ENCODE peak calls at places on chromosome 3, in four cellular contexts. X is ovary, M is mesendoderm, W is fibroblast of lung. U is an unnamed sample.

GRCh38 chr3:10011644-10012043 is 14.6 kb upstream of the FANCD2 start:
- DNase-seq in X (no peak), M (no peak), W (peak), U (peak)

GRCh38 chr3:71201939-71202338 is 381.6 kb downstream of the FOXP1 start:
- DNase-seq in X (peak), M (peak), W (peak), U (no peak)

GRCh38 chr3:88123526-88123925 is 26.2 kb upstream of the C3orf38 start:
- DNase-seq in X (no peak), M (no peak), W (no peak), U (no peak)

GRCh38 chr3:159824341-159824740 is 164.3 kb upstream of the IL12A start:
- DNase-seq in X (no peak), M (no peak), W (peak), U (no peak)

GRCh38 chr3:101643861-101644613 is 32.9 kb downstream of the ZBTB11 start:
- DNase-seq in X (no peak), M (no peak), W (peak), U (no peak)

GRCh38 chr3:78999139-78999538 is 768.7 kb downstream of the ROBO1 start:
- DNase-seq in X (no peak), M (no peak), W (no peak), U (no peak)

GRCh38 chr3:66041828-66042227 is 3.1 kb upstream of the MAGI1 start:
- DNase-seq in X (no peak), M (no peak), W (no peak), U (no peak)

GRCh38 chr3:41241159-41241558 is 41.9 kb downstream of the CTNNB1 start:
- DNase-seq in X (no peak), M (no peak), W (no peak), U (no peak)

GRCh38 chr3:98180311-98180710 is 13.8 kb downstream of the OR5H15 start:
- DNase-seq in X (no peak), M (no peak), W (no peak), U (no peak)

GRCh38 chr3:41915353-41915752 is 46.5 kb downstream of the ULK4 start:
- DNase-seq in X (no peak), M (no peak), W (no peak), U (no peak)

GRCh38 chr3:200747-201146 is 4.2 kb downstream of the CHL1 start:
- DNase-seq in X (no peak), M (no peak), W (no peak), U (no peak)

GRCh38 chr3:61358364-61358763 is 107.1 kb upstream of the FHIT start:
- DNase-seq in X (peak), M (no peak), W (no peak), U (no peak)

GRCh38 chr3:43859766-43860165 is 169.0 kb downstream of the ABHD5 start:
- DNase-seq in X (no peak), M (no peak), W (no peak), U (no peak)

GRCh38 chr3:185820973-185821758 is 3.7 kb downstream of the IGF2BP2 start:
- DNase-seq in X (no peak), M (peak), W (peak), U (no peak)

GRCh38 chr3:39208463-39209055 is 16.2 kb upstream of the XIRP1 start:
- DNase-seq in X (peak), M (peak), W (peak), U (no peak)

GRCh38 chr3:140829796-140830195 is 111.8 kb upstream of the SLC25A36 start:
- DNase-seq in X (no peak), M (no peak), W (no peak), U (no peak)

GRCh38 chr3:13346481-13347389 is 73.4 kb downstream of the NUP210 start:
- DNase-seq in X (no peak), M (peak), W (no peak), U (no peak)

GRCh38 chr3:81443948-81444347 is 317.5 kb downstream of the GBE1 start:
- DNase-seq in X (no peak), M (no peak), W (peak), U (no peak)

GRCh38 chr3:36647423-36647853 is 116.9 kb downstream of the DCLK3 start:
- DNase-seq in X (no peak), M (no peak), W (peak), U (no peak)

GRCh38 chr3:101070260-101071121 is 77.3 kb upstream of the ABI3BP start:
- DNase-seq in X (no peak), M (peak), W (peak), U (no peak)

GRCh38 chr3:136350132-136350531 is 100.0 kb downstream of the PCCB start:
- DNase-seq in X (peak), M (no peak), W (peak), U (no peak)

GRCh38 chr3:64214697-64215018 is 10.6 kb downstream of the PRICKLE2 start:
- DNase-seq in X (peak), M (no peak), W (peak), U (no peak)

GRCh38 chr3:184250167-184250828 is 826 bp downstream of the EEF1AKMT4 start:
- DNase-seq in X (peak), M (peak), W (peak), U (no peak)

GRCh38 chr3:64140651-64141050 is 84.6 kb downstream of the PRICKLE2 start:
- DNase-seq in X (no peak), M (no peak), W (no peak), U (no peak)

GRCh38 chr3:5298453-5298852 is 110.9 kb downstream of the EDEM1 start:
- DNase-seq in X (no peak), M (no peak), W (no peak), U (no peak)

GRCh38 chr3:23821858-23822257 is 16.1 kb downstream of the UBE2E1 start:
- DNase-seq in X (no peak), M (no peak), W (no peak), U (no peak)
- H3K27ac ChIP-seq in X (no peak), M (no peak), W (no peak), U (no peak)

GRCh38 chr3:123679712-123680386 is 95.0 kb upstream of the HACD2 start:
- DNase-seq in X (no peak), M (no peak), W (no peak), U (no peak)
- H3K27ac ChIP-seq in X (no peak), M (no peak), W (no peak), U (peak)

GRCh38 chr3:152333928-152334327 is 65.2 kb downstream of the MBNL1 start:
- DNase-seq in X (no peak), M (no peak), W (no peak), U (no peak)
- H3K27ac ChIP-seq in X (no peak), M (no peak), W (no peak), U (peak)

GRCh38 chr3:156377266-156377665 is 177.7 kb downstream of the SSR3 start:
- DNase-seq in X (no peak), M (no peak), W (no peak), U (no peak)
- H3K27ac ChIP-seq in X (no peak), M (no peak), W (no peak), U (no peak)

DNA sequence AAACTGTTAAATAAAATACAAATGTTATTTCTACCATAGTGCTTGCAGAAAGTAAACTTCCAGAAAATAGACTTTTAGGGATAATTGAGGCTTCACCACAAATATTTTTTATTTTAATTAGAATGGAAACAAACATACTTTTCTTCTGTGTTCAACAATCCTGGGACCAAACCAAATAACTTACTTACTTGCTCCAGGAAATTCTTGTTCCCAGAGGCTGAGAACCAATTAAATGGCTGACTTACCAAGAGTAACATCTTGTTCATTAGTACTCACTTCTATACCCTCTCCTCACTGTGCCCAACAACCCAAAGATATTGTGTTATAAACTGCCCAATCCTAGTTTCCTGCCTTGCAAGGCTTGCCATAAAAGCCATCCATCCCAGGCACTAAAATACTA is 172.2 kb upstream of the PFN2 start:
- DNase-seq in X (no peak), M (no peak), W (peak), U (no peak)
- H3K27ac ChIP-seq in X (no peak), M (no peak), W (no peak), U (no peak)

DNA sequence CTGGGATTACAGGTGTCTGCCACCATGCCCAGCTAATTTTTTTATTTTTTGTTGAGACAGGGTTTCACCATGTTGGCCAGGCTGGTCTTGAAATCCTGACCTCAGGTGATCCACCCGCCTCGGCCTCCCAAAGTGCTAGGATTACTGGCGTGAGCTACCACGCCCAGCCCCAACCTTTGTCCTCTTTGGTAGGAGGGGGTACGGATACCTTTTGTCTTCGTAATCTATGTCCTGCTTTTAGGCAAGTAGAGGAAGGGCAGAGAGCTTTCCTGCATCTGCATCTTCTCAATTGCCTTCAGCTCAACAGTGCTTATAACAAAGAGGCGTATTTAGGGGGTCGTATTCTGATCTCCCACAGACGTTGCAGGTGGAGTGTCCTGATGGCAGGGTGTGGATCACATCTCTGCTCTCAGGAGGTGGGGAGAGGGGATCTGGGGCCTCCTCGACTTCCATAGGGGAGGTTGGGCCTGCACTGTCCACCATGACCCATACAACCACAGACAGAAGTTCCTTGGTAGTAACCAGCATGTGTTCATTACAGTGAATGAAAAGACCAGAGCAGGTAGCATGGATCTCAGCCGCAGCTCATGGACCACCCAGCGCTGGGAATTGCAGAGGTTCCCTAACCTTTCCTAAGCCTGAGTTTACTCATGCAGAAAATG is 21.4 kb upstream of the KCTD6 start:
- DNase-seq in X (no peak), M (no peak), W (no peak), U (no peak)
- H3K27ac ChIP-seq in X (no peak), M (no peak), W (no peak), U (no peak)

DNA sequence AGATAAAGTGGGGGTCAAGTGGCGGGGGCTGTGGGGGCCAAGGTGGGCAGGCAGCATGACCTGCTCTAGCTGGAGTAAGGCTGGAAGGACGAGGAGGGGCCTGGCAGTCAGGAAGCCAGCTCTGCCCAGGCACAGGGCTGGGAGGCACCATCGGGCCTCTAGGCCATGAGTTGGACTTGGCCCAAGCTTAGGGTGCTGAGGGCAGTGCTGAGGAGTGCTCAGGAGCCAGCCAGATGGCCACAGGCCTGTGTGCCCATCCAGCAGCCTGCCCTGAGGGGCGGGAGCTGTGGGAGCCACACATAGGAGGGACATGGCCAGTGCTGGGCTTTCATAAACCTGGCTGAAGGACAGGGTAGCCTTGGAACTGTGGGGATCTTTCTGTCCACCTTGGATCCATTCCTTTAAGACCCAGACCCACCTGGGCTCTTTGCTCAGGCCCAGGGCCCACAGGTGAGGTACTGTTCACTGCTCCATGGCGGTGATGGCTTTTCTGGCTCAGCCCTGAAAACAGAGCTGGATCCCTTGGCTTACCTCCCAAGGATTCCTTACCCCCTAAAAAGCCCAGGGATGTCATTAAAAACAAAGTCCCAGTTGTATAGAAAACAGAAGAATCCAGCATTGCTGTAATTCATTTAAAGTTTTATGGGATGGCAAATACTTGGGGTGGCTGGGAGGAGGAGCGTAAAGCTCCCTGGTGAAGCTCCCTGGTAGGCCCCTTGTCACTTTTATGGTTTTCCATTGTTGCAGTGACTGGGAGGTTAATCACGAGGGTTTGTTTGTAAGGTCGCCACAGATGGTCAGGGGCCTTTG is 137.0 kb downstream of the DNAJB8 start:
- DNase-seq in X (peak), M (no peak), W (no peak), U (no peak)
- H3K27ac ChIP-seq in X (no peak), M (no peak), W (no peak), U (no peak)

U was measured in coronary artery.